ENCODE peak calls at places on chromosome 15, in seven cellular contexts. N, G, O, I, V, U and R are unnamed samples.

GRCh38 chr15:60766391-60767128 is 287.6 kb upstream of the ICE2 start:
- DNase-seq in N (peak; percentile 17), G (no peak), O (no peak), I (no peak), V (no peak), U (no peak), R (no peak)

GRCh38 chr15:87626835-87627234 is 629.7 kb downstream of the NTRK3 start:
- DNase-seq in N (no peak), G (no peak), O (no peak), I (no peak), V (no peak), U (no peak), R (no peak)

GRCh38 chr15:38391186-38391585 is 62.7 kb upstream of the FAM98B start:
- DNase-seq in N (no peak), G (no peak), O (peak; percentile 18), I (no peak), V (no peak), U (no peak), R (no peak)

GRCh38 chr15:60476713-60477112 is 2.2 kb downstream of the ICE2 start:
- DNase-seq in N (no peak), G (no peak), O (peak; percentile 26), I (no peak), V (no peak), U (no peak), R (peak; percentile 39)

GRCh38 chr15:70319466-70319865 is 221.7 kb upstream of the TLE3 start:
- DNase-seq in N (no peak), G (peak; percentile 87), O (no peak), I (no peak), V (peak; percentile 70), U (no peak), R (no peak)

GRCh38 chr15:71338251-71338650 is 223.0 kb downstream of the THSD4 start:
- DNase-seq in N (no peak), G (no peak), O (no peak), I (no peak), V (no peak), U (no peak), R (no peak)

GRCh38 chr15:38678291-38678690 is 113.7 kb upstream of the RASGRP1 start:
- DNase-seq in N (no peak), G (no peak), O (no peak), I (no peak), V (no peak), U (no peak), R (no peak)

GRCh38 chr15:32656091-32656860 is 14.8 kb downstream of the SCG5 start:
- DNase-seq in N (no peak), G (no peak), O (peak; percentile 80), I (no peak), V (no peak), U (no peak), R (no peak)

GRCh38 chr15:71011503-71012155 is 103.6 kb upstream of the THSD4 start:
- DNase-seq in N (peak; percentile 60), G (no peak), O (peak; percentile 63), I (no peak), V (no peak), U (no peak), R (peak; percentile 60)

GRCh38 chr15:57213783-57214366 is 162.4 kb upstream of the CGNL1 start:
- DNase-seq in N (no peak), G (peak; percentile 39), O (peak; percentile 77), I (no peak), V (peak; percentile 14), U (no peak), R (peak; percentile 46)

GRCh38 chr15:51499379-51499976 is 123.1 kb downstream of the DMXL2 start:
- DNase-seq in N (peak; percentile 79), G (peak; percentile 4), O (peak; percentile 53), I (no peak), V (peak; percentile 52), U (no peak), R (peak; percentile 54)

GRCh38 chr15:71880276-71880675 is 69.9 kb downstream of the NR2E3 start:
- DNase-seq in N (no peak), G (no peak), O (no peak), I (no peak), V (no peak), U (no peak), R (no peak)

GRCh38 chr15:65130941-65131340 is 2.7 kb downstream of the PDCD7 start:
- DNase-seq in N (peak; percentile 53), G (no peak), O (no peak), I (no peak), V (no peak), U (no peak), R (peak; percentile 16)

GRCh38 chr15:97984157-97984556 is 23.7 kb downstream of the ARRDC4 start:
- DNase-seq in N (no peak), G (no peak), O (peak; percentile 74), I (no peak), V (no peak), U (no peak), R (no peak)

GRCh38 chr15:28456476-28457395 is 76.0 kb downstream of the GOLGA8G start:
- DNase-seq in N (peak; percentile 33), G (no peak), O (no peak), I (no peak), V (no peak), U (peak; percentile 20), R (no peak)

GRCh38 chr15:51349156-51349844 is 7.8 kb downstream of the GLDN start:
- DNase-seq in N (no peak), G (no peak), O (no peak), I (no peak), V (no peak), U (no peak), R (no peak)

GRCh38 chr15:89820651-89821611 is 6.3 kb upstream of the ANPEP start:
- DNase-seq in N (no peak), G (no peak), O (peak; percentile 79), I (peak; percentile 67), V (no peak), U (no peak), R (peak; percentile 88)

GRCh38 chr15:68224546-68225250 is 4.8 kb downstream of the CLN6 start:
- DNase-seq in N (no peak), G (peak; percentile 30), O (no peak), I (peak; percentile 50), V (peak; percentile 30), U (no peak), R (no peak)

GRCh38 chr15:68769702-68770101 is 51.0 kb downstream of the ANP32A start:
- DNase-seq in N (no peak), G (no peak), O (no peak), I (peak; percentile 37), V (no peak), U (no peak), R (no peak)

GRCh38 chr15:74133071-74133702 is 2.8 kb downstream of the ISLR2 start:
- DNase-seq in N (peak; percentile 69), G (peak; percentile 38), O (no peak), I (no peak), V (no peak), U (no peak), R (no peak)

GRCh38 chr15:92958105-92958504 is 58.0 kb downstream of the CHD2 start:
- DNase-seq in N (no peak), G (no peak), O (no peak), I (no peak), V (no peak), U (no peak), R (peak; percentile 32)

GRCh38 chr15:38072507-38073277 is 138.3 kb downstream of the TMCO5A start:
- DNase-seq in N (peak; percentile 98), G (peak; percentile 52), O (peak; percentile 70), I (peak; percentile 82), V (peak; percentile 47), U (peak; percentile 69), R (peak; percentile 82)

GRCh38 chr15:96359772-96360498 is 29.4 kb downstream of the NR2F2 start:
- DNase-seq in N (peak; percentile 69), G (no peak), O (peak; percentile 64), I (no peak), V (no peak), U (no peak), R (no peak)

GRCh38 chr15:43511012-43511885 is 6.2 kb upstream of the MAP1A start:
- DNase-seq in N (peak; percentile 70), G (peak; percentile 30), O (no peak), I (peak; percentile 54), V (no peak), U (no peak), R (peak; percentile 31)
- TF ChIP-seq CTCF in N (peak; percentile 29), G (no peak), O (peak; percentile 33), I (no peak), V (peak; percentile 22), U (no peak), R (no peak)

DNA sequence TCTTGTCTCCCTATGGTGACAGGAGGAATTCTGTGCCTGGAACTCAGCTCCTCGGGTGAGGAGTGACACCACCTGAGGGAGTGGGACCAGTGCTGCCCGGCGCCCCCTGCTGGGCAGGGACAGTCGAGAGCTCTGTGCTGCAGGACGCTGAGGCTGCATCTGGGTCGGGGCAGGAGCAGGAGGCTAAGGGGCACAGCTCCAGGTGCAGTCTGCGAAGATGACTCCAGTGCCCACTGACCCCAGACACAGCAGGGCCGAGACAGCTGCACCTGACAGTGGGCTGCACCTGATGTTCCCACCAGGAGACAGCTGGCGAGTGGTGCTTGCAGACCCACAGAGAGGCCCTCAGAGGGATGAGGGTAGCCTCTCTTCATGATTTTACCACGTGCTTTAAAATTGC is 152.9 kb downstream of the ATP10A start:
- DNase-seq in N (peak; percentile 82), G (peak; percentile 41), O (no peak), I (peak; percentile 73), V (peak; percentile 40), U (no peak), R (no peak)
- TF ChIP-seq CTCF in N (peak; percentile 78), G (peak; percentile 61), O (peak; percentile 8), I (peak; percentile 47), V (peak; percentile 39), U (peak; percentile 81), R (no peak)

DNA sequence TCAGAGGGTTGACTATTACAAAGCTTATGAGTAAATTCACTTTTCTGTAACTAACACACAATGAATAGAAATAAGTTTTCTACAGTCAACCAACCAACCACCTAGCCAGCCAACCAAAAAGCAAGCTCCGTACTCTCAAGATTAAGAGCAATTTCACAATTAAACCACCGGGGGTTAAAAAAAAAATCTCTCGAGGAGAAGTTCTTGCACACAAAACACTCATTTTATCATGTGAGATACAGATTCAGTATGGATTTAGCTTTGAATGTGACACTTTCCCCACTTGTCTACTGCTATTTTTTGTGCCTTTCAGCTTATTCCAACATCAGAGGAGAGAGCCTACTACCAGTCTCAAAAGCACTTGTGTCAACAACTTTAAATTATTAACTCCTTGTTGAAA is 135.3 kb downstream of the SV2B start:
- DNase-seq in N (peak; percentile 21), G (no peak), O (no peak), I (no peak), V (no peak), U (no peak), R (no peak)
- TF ChIP-seq CTCF in N (peak; percentile 35), G (no peak), O (no peak), I (no peak), V (no peak), U (peak; percentile 45), R (no peak)

GRCh38 chr15:91865486-91865885 is 12.0 kb downstream of the SLCO3A1 start:
- DNase-seq in N (no peak), G (no peak), O (peak; percentile 14), I (no peak), V (no peak), U (no peak), R (no peak)

GRCh38 chr15:91866971-91867372 is 13.5 kb downstream of the SLCO3A1 start:
- DNase-seq in N (no peak), G (no peak), O (no peak), I (peak; percentile 68), V (no peak), U (no peak), R (peak; percentile 89)

GRCh38 chr15:91867581-91868026 is 14.1 kb downstream of the SLCO3A1 start:
- DNase-seq in N (peak; percentile 35), G (no peak), O (peak; percentile 64), I (peak; percentile 80), V (no peak), U (no peak), R (peak; percentile 98)

GRCh38 chr15:91865903-91866302 is 12.4 kb downstream of the SLCO3A1 start:
- DNase-seq in N (no peak), G (no peak), O (peak; percentile 7), I (no peak), V (no peak), U (no peak), R (no peak)

GRCh38 chr15:91866371-91866905 is 12.9 kb downstream of the SLCO3A1 start:
- DNase-seq in N (no peak), G (no peak), O (peak; percentile 60), I (no peak), V (no peak), U (no peak), R (peak; percentile 90)
- TF ChIP-seq CTCF in N (no peak), G (no peak), O (no peak), I (no peak), V (no peak), U (no peak), R (no peak)